ENCODE peak calls at places on chromosomes 13 and 19, in six cellular contexts. Q is mesendoderm; B is CD4-positive, alpha-beta memory T cell; D is lower lobe of right lung; G is suprapubic skin; X is MM.1S. R is an unnamed sample. For H3K4me1, the result is how much of the 10 kb centered on the place peaks cover.

GRCh38 chr19:53989600-53990533 is 1.6 kb upstream of the CACNG6 start:
- DNase-seq in X (no peak), G (no peak), Q (no peak), D (no peak), B (no peak), R (no peak)

GRCh38 chr13:32824671-32825070 is 191.6 kb upstream of the KL start:
- DNase-seq in D (no peak), B (no peak), X (no peak), Q (peak), G (no peak), R (no peak)

GRCh38 chr19:33502991-33503790 is 18.4 kb downstream of the PEPD start:
- DNase-seq in D (peak), G (no peak), Q (no peak), B (no peak), X (no peak), R (peak)

GRCh38 chr19:36605101-36605838 is at the start of gene ZNF382:
- DNase-seq in G (peak), Q (peak), B (peak), X (no peak), D (peak), R (peak)

GRCh38 chr19:48962849-48963165 is 2.3 kb upstream of the FTL start:
- DNase-seq in Q (no peak), G (no peak), D (no peak), X (no peak), B (no peak), R (no peak)

GRCh38 chr19:958967-959685 is 25.0 kb upstream of the WDR18 start:
- DNase-seq in G (no peak), X (no peak), Q (peak), B (no peak), D (no peak), R (no peak)

GRCh38 chr19:43432866-43433673 is 18.4 kb downstream of the TEX101 start:
- DNase-seq in D (peak), Q (peak), G (no peak), X (peak), B (peak), R (peak)

GRCh38 chr13:39106216-39106995 is 68.2 kb downstream of the NHLRC3 start:
- DNase-seq in B (no peak), X (no peak), D (no peak), G (no peak), Q (no peak), R (no peak)

GRCh38 chr13:29439601-29440381 is 155.7 kb downstream of the SLC7A1 start:
- DNase-seq in B (no peak), Q (no peak), G (no peak), X (no peak), D (no peak), R (no peak)

GRCh38 chr13:35332134-35332533 is 144.4 kb downstream of the MAB21L1 start:
- DNase-seq in G (no peak), D (no peak), B (no peak), X (no peak), Q (no peak), R (no peak)

GRCh38 chr13:106530907-106531520 is 4.4 kb downstream of the EFNB2 start:
- DNase-seq in B (no peak), G (no peak), X (no peak), D (no peak), Q (peak), R (no peak)

GRCh38 chr13:84080748-84081530 is 198.7 kb upstream of the SLITRK1 start:
- DNase-seq in G (no peak), X (no peak), D (no peak), Q (no peak), B (no peak), R (no peak)

GRCh38 chr19:48573163-48573505 is 21.2 kb downstream of the SULT2B1 start:
- DNase-seq in Q (peak), X (no peak), B (no peak), G (no peak), D (no peak), R (no peak)

GRCh38 chr13:94764576-94765321 is 52.4 kb upstream of the SOX21 start:
- DNase-seq in Q (peak), D (no peak), B (no peak), X (no peak), G (no peak), R (no peak)

GRCh38 chr13:114152831-114153371 is 20.5 kb upstream of the RASA3 start:
- DNase-seq in Q (no peak), D (no peak), X (no peak), B (no peak), G (no peak), R (no peak)

GRCh38 chr19:756232-756631 is 5.3 kb downstream of the MISP start:
- DNase-seq in X (peak), G (no peak), Q (peak), D (no peak), B (no peak), R (no peak)

GRCh38 chr13:21344662-21345176 is 114.4 kb downstream of the ZDHHC20 start:
- DNase-seq in B (peak), X (peak), Q (no peak), G (no peak), D (no peak), R (peak)

GRCh38 chr13:33169273-33169980 is 116.1 kb downstream of the STARD13 start:
- DNase-seq in B (no peak), G (no peak), X (no peak), Q (peak), D (no peak), R (no peak)

GRCh38 chr13:36453518-36453917 is 21.2 kb downstream of the CCNA1 start:
- DNase-seq in X (peak), B (no peak), G (no peak), D (no peak), Q (peak), R (no peak)

GRCh38 chr13:73248711-73249580 is 190.1 kb downstream of the KLF5 start:
- DNase-seq in G (no peak), Q (peak), D (no peak), X (no peak), B (no peak), R (no peak)

GRCh38 chr13:29458419-29458818 is 137.1 kb downstream of the SLC7A1 start:
- DNase-seq in X (no peak), Q (no peak), G (no peak), D (no peak), B (no peak), R (no peak)

GRCh38 chr13:25988655-25989054 is 63.2 kb downstream of the SHISA2 start:
- DNase-seq in B (no peak), X (no peak), Q (no peak), D (no peak), G (no peak), R (no peak)

GRCh38 chr19:49160450-49161189 is 3.0 kb downstream of the TRPM4 start:
- DNase-seq in X (no peak), B (no peak), Q (no peak), G (no peak), D (no peak), R (no peak)

GRCh38 chr13:24022568-24022967 is 125.3 kb upstream of the C1QTNF9B start:
- DNase-seq in B (no peak), X (no peak), D (no peak), Q (no peak), G (no peak), R (no peak)

GRCh38 chr19:31518216-31518615 is 169.0 kb upstream of the TSHZ3 start:
- DNase-seq in B (no peak), D (no peak), X (no peak), Q (peak), G (no peak), R (no peak)

GRCh38 chr13:39047560-39047959 is 9.3 kb downstream of the NHLRC3 start:
- DNase-seq in G (no peak), D (no peak), Q (peak), X (no peak), B (no peak), R (no peak)

GRCh38 chr19:37920591-37921450 is 13.8 kb downstream of the SIPA1L3 start:
- DNase-seq in G (no peak), X (no peak), B (no peak), Q (no peak), D (no peak), R (no peak)

GRCh38 chr19:7590256-7590655 is 5.4 kb upstream of the CAMSAP3 start:
- DNase-seq in B (no peak), X (no peak), Q (no peak), G (no peak), D (no peak), R (no peak)

GRCh38 chr19:511101-511841 is 4.0 kb downstream of the TPGS1 start:
- DNase-seq in B (peak), Q (peak), G (no peak), X (peak), D (no peak), R (peak)

GRCh38 chr19:10259162-10259905 is 7.3 kb downstream of the MRPL4 start:
- DNase-seq in D (peak), Q (peak), X (peak), B (peak), G (peak), R (peak)

GRCh38 chr13:101554420-101555125 is 102.1 kb downstream of the ITGBL1 start:
- DNase-seq in B (no peak), G (no peak), X (no peak), Q (no peak), D (no peak), R (no peak)

DNA sequence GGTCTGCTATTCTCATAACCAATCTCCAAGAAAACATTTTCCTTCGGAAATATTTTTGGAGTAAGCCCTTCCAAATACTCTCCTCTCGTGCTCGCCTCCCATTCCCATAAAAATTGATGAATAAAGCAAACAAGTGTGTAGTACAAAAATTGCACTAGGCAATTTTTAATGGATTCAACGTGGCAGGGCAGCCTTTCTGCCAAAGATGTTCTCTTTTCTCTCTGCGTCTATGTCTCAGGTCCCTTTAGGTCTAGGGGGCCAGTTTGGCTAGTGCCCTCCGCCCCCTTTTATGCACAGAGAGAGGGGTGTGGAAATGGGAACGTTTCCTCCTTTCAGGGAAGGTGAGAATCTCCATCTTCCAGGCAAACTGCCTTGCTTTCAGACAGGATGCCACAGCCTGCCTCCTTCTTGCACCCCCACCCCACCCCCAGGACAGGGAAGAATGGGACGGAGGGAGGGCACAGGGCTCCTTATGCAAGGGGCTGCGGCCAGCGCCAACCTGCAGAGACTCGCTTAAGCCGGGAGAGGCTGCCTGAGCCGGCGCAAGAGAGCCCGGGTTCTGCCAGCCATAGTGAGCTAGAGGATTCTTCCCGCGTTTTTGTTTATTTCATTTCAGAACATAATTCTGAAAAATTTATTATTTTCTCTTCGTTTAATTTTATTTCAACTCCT is 2.7 kb upstream of the ZIC2 start:
- DNase-seq in B (peak), G (peak), D (no peak), Q (peak), X (no peak), R (no peak)
- H3K4me1 ChIP-seq in B (under half), G (half or more), D (under half), Q (under half), X (under half), R (under half)

GRCh38 chr19:6020166-6020967 is 42.4 kb upstream of the RANBP3 start:
- DNase-seq in X (no peak), B (no peak), D (peak), Q (no peak), G (no peak), R (no peak)
- H3K4me1 ChIP-seq in X (under half), B (under half), D (under half), Q (under half), G (under half), R (under half)

DNA sequence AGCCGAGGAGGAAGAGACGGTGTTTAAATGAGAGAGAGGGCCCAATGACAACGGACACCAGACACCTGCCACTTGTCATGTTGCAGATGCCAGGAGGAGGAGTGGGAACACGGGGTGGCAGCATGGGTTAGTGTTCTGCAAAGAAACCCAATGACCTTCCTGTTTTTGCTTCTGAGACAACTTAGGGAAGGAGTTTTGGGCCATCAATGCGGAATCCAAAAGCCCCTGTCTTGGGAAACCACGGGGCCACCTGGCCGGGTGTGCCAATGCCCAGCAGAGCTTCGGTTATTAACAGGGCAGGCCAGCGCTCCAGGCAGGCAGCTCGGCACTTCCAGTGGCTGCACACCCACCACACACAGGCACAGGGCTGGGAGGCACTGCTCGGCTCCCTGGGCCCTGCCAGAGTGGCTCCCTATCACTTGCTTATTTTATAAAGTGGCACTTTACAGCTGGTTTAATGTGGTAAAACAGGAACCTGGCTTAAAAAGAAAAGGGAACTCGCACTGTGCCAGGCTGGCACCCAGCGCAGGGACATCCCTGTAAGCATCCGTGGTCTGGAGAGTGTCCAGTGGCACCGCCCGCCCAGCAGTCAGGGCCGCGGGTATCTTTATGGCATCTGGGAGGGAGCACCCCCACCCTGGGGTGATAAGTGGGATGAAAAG is 19.1 kb downstream of the ELL start:
- DNase-seq in G (no peak), B (no peak), D (peak), Q (no peak), X (no peak), R (no peak)
- H3K4me1 ChIP-seq in G (half or more), B (half or more), D (half or more), Q (under half), X (under half), R (half or more)

GRCh38 chr19:2540646-2541454 is 64.9 kb downstream of the GADD45B start:
- DNase-seq in X (no peak), D (peak), Q (peak), G (peak), B (no peak), R (no peak)

GRCh38 chr19:2540251-2540645 is 64.3 kb downstream of the GADD45B start:
- DNase-seq in G (no peak), Q (no peak), D (no peak), X (no peak), B (no peak), R (no peak)

GRCh38 chr19:2537544-2537943 is 61.6 kb downstream of the GADD45B start:
- DNase-seq in Q (no peak), B (no peak), D (no peak), X (no peak), G (no peak), R (no peak)

GRCh38 chr19:2536461-2536860 is 60.5 kb downstream of the GADD45B start:
- DNase-seq in D (peak), X (no peak), G (no peak), Q (no peak), B (no peak), R (no peak)

GRCh38 chr19:2538096-2538757 is 62.3 kb downstream of the GADD45B start:
- DNase-seq in X (no peak), B (no peak), Q (no peak), G (no peak), D (no peak), R (no peak)
- H3K4me1 ChIP-seq in X (under half), B (under half), Q (under half), G (under half), D (under half), R (under half)

GRCh38 chr19:19460258-19460731 is 54.8 kb downstream of the GATAD2A start:
- DNase-seq in D (peak), G (no peak), X (no peak), B (peak), Q (no peak), R (no peak)
- H3K4me1 ChIP-seq in D (half or more), G (half or more), X (under half), B (half or more), Q (under half), R (half or more)

GRCh38 chr19:4821265-4821664 is 10.2 kb downstream of the TICAM1 start:
- DNase-seq in D (no peak), Q (no peak), G (no peak), B (no peak), X (no peak), R (no peak)

GRCh38 chr19:4814625-4815425 is 16.7 kb downstream of the TICAM1 start:
- DNase-seq in X (no peak), G (no peak), D (no peak), B (no peak), Q (no peak), R (no peak)

GRCh38 chr19:4817467-4818277 is 13.8 kb downstream of the TICAM1 start:
- DNase-seq in D (no peak), Q (no peak), X (no peak), B (no peak), G (no peak), R (no peak)

GRCh38 chr19:4815426-4816387 is 15.8 kb downstream of the TICAM1 start:
- DNase-seq in D (peak), Q (peak), G (peak), X (peak), B (peak), R (peak)

GRCh38 chr19:4816388-4817165 is 14.9 kb downstream of the TICAM1 start:
- DNase-seq in B (no peak), X (no peak), Q (no peak), D (no peak), G (no peak), R (no peak)
- H3K4me1 ChIP-seq in B (under half), X (under half), Q (under half), D (under half), G (under half), R (under half)

R was measured in CD4-positive, CD25-positive, alpha-beta regulatory T cell.